ENCODE peak calls at places on chromosomes 5 and 9, in seven cellular contexts. P is stimulated activated CD4-positive, alpha-beta T cell treated with anti-CD3 and anti-CD28 coated beads, Interleukin-1b, Interleukin-23, amount 100 ng/mL, for 1 hour; C is amygdala; O is activated CD8-positive, alpha-beta memory T cell treated with anti-CD3 and anti-CD28 coated beads, Interleukin-2, amount 50 U/mL, for 4 hours; H is A172; W is AG08396; U is adipocyte. J is an unnamed sample.

GRCh38 chr9:38066167-38066906 is 2.7 kb downstream of the SHB start:
- DNase-seq in U (no peak), H (peak), C (no peak), O (no peak), P (no peak), W (no peak), J (no peak)

GRCh38 chr9:116278326-116278725 is 124.7 kb downstream of the PAPPA start:
- DNase-seq in H (peak), W (no peak), O (no peak), P (no peak), U (no peak), C (no peak), J (no peak)

GRCh38 chr9:89871871-89872331 is 267.1 kb downstream of the GADD45G start:
- DNase-seq in O (no peak), C (no peak), U (no peak), H (no peak), W (no peak), P (no peak), J (peak)

GRCh38 chr9:27337833-27338526 is 41.0 kb upstream of the EQTN start:
- DNase-seq in O (no peak), U (no peak), H (no peak), C (no peak), P (no peak), W (no peak), J (no peak)

GRCh38 chr9:95731876-95732275 is 143.6 kb upstream of the ERCC6L2 start:
- DNase-seq in C (no peak), U (no peak), W (no peak), P (no peak), O (no peak), H (no peak), J (no peak)

GRCh38 chr9:94017939-94018531 is 62.9 kb upstream of the BARX1 start:
- DNase-seq in C (no peak), W (no peak), P (no peak), U (peak), O (no peak), H (no peak), J (no peak)

GRCh38 chr5:176491901-176492300 is 43.7 kb downstream of the FAF2 start:
- DNase-seq in C (no peak), W (no peak), U (no peak), H (no peak), O (no peak), P (no peak), J (no peak)

GRCh38 chr5:126970517-126971017 is 59.8 kb downstream of the MARCHF3 start:
- DNase-seq in H (peak), W (peak), O (no peak), C (no peak), U (peak), P (no peak), J (no peak)

GRCh38 chr5:173671121-173671949 is 54.9 kb upstream of the BOD1 start:
- DNase-seq in O (no peak), U (peak), P (no peak), C (peak), H (no peak), W (no peak), J (no peak)

GRCh38 chr5:133705331-133705730 is 93.0 kb upstream of the FSTL4 start:
- DNase-seq in H (no peak), W (no peak), C (no peak), O (no peak), U (no peak), P (no peak), J (no peak)

GRCh38 chr5:169521366-169521983 is 62.1 kb upstream of the SPDL1 start:
- DNase-seq in O (no peak), W (no peak), C (peak), U (no peak), P (no peak), H (no peak), J (no peak)

GRCh38 chr9:88578486-88579362 is 43.7 kb downstream of the NXNL2 start:
- DNase-seq in U (peak), P (peak), W (peak), O (peak), H (peak), C (peak), J (peak)

GRCh38 chr9:25225938-25226760 is 452.1 kb downstream of the TUSC1 start:
- DNase-seq in P (no peak), H (no peak), U (no peak), W (no peak), C (no peak), O (no peak), J (no peak)

GRCh38 chr5:139406960-139407359 is 3.1 kb upstream of the SPATA24 start:
- DNase-seq in U (no peak), P (no peak), H (no peak), O (no peak), C (no peak), W (no peak), J (peak)

GRCh38 chr5:178577376-178577839 is 12.8 kb downstream of the COL23A1 start:
- DNase-seq in C (no peak), O (no peak), W (no peak), H (no peak), P (no peak), U (no peak), J (no peak)

GRCh38 chr9:129143461-129143927 is 32.3 kb downstream of the PTPA start:
- DNase-seq in C (no peak), P (no peak), O (no peak), U (peak), H (peak), W (no peak), J (no peak)

GRCh38 chr5:133245191-133246052 is 193.6 kb downstream of the HSPA4 start:
- DNase-seq in C (peak), H (peak), U (peak), P (no peak), W (peak), O (no peak), J (peak)

GRCh38 chr5:78985407-78986223 is 505 bp upstream of the ARSB start:
- DNase-seq in H (peak), O (peak), P (no peak), U (peak), C (peak), W (peak), J (peak)

GRCh38 chr9:13144176-13144820 is 135.2 kb downstream of the MPDZ start:
- DNase-seq in P (no peak), U (no peak), O (no peak), C (peak), W (no peak), H (no peak), J (no peak)

GRCh38 chr5:8829322-8830029 is 716.4 kb downstream of the SEMA5A start:
- DNase-seq in P (no peak), O (no peak), U (peak), W (peak), C (no peak), H (peak), J (no peak)

GRCh38 chr9:91682806-91683205 is 259.2 kb upstream of the NFIL3 start:
- DNase-seq in P (no peak), H (no peak), W (no peak), U (peak), O (no peak), C (no peak), J (no peak)

J was measured in activated effector memory CD4-positive, alpha-beta T cell treated with anti-CD3 and anti-CD28 coated beads, Interleukin-2, amount 50 U/mL, for 16 hours.